ENCODE peak calls at places on chromosomes 7 and 10, in six cellular contexts. W, E, A, Z, K and I are unnamed samples.

GRCh38 chr7:95485749-95486148 is at the start of gene ASB4:
- ATAC-seq in W (no peak), E (peak; percentile 20), A (no peak), Z (no peak), K (no peak), I (no peak)

GRCh38 chr10:98186681-98187080 is 52.2 kb downstream of the R3HCC1L start:
- ATAC-seq in W (no peak), E (no peak), A (no peak), Z (no peak), K (no peak), I (no peak)

GRCh38 chr7:107103369-107103768 is 58.9 kb downstream of the PRKAR2B start:
- ATAC-seq in W (no peak), E (no peak), A (no peak), Z (peak; percentile 80), K (peak; percentile 39), I (no peak)

GRCh38 chr7:14457567-14458453 is 444.7 kb downstream of the DGKB start:
- ATAC-seq in W (peak; percentile 73), E (peak; percentile 61), A (peak; percentile 53), Z (peak; percentile 74), K (peak; percentile 74), I (peak; percentile 58)

GRCh38 chr7:111531993-111532392 is 30.3 kb downstream of the IMMP2L start:
- ATAC-seq in W (no peak), E (no peak), A (no peak), Z (peak; percentile 48), K (peak; percentile 4), I (no peak)

GRCh38 chr7:155995183-155995612 is 182.9 kb upstream of the SHH start:
- ATAC-seq in W (no peak), E (no peak), A (no peak), Z (no peak), K (no peak), I (no peak)

GRCh38 chr7:98022531-98022930 is 32.5 kb upstream of the OCM2 start:
- ATAC-seq in W (no peak), E (no peak), A (no peak), Z (no peak), K (no peak), I (no peak)

GRCh38 chr7:47314728-47315601 is 266.9 kb downstream of the TNS3 start:
- ATAC-seq in W (peak; percentile 44), E (peak; percentile 24), A (peak; percentile 51), Z (no peak), K (no peak), I (peak; percentile 51)

GRCh38 chr7:4803397-4804241 is 28.2 kb downstream of the AP5Z1 start:
- ATAC-seq in W (no peak), E (peak; percentile 33), A (peak; percentile 81), Z (peak; percentile 24), K (no peak), I (no peak)

GRCh38 chr10:124917168-124917938 is 24.6 kb upstream of the ZRANB1 start:
- ATAC-seq in W (no peak), E (peak; percentile 31), A (peak; percentile 17), Z (peak; percentile 38), K (peak; percentile 15), I (peak; percentile 38)

DNA sequence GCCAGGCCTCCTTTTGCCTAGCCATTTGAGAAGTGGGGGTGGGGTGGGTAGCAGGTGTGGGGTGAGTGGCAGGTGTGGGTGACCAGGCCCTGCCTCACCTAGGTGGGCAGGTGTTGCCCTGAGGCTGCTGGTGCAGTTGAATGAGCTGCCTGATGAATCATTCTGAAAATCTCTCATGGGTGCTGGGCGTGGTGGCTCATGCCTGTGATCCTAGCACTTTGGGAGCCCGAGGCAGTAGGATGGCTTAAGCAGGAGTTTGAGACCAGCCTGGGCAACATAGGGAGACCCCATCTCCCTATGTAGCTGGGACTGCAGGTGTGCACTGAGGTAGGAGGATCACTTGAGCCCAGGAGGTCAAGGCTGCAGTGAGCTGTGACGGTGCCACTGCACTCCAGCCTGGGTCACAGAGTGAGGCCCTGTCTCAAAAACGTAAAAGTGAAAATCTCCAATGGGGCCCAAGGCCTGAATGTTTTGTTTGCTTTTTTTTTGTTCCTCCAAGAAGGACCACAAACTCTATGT is 17.7 kb downstream of the TSPAN14 start:
- ATAC-seq in W (no peak), E (peak; percentile 55), A (no peak), Z (no peak), K (peak; percentile 73), I (no peak)
- TF ChIP-seq EP300 in W (no peak), E (no peak), A (no peak), Z (no peak), K (peak; percentile 26), I (no peak)

GRCh38 chr7:150856303-150857275 is 4.3 kb downstream of the AOC1 start:
- ATAC-seq in W (no peak), E (no peak), A (no peak), Z (no peak), K (no peak), I (no peak)
- H3K9me3 ChIP-seq in W (no peaks in the 10 kb centered on the region), E (no peaks in the 10 kb centered on the region), A (no peaks in the 10 kb centered on the region), Z (no peaks in the 10 kb centered on the region), K (no peaks in the 10 kb centered on the region), I (no peaks in the 10 kb centered on the region)

DNA sequence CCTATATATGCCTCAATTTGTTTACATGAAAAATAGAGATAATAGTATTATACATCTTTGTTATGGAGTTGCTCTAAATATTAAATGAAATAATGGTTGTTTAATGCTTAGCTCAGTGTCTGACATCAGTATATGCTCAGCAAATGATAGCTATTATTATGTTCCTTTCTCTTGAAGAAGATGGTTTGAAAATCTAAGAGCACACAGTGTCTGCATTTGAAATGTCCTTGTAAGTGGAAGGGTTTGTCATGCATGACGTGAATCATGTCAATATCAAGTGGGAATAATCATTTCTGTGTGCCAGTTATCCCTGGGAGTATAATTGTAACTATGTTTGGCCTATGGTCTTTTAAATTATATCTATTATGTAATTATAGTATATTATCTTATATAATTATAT is 377.5 kb upstream of the SORCS1 start:
- ATAC-seq in W (no peak), E (no peak), A (no peak), Z (no peak), K (no peak), I (no peak)
- TF ChIP-seq EP300 in W (no peak), E (no peak), A (no peak), Z (no peak), K (no peak), I (no peak)

DNA sequence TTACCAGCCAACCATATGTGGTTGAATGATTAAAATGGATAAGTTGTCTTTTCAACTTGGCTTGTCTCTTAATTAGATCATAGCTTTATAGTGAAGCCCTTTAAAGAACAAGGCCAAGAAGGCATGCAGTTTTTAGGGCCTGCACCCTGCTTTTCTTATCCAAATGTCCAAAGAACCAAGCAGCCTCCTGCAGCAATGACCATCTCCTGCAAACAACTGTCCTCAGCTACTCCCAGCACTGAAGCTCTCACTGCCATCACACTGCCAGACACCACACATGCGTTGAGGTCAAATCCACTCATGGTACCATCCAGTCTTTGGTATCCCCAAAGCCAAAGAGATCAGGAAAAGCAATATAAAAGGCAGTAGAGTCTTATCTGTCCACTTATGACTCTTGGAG is 210.3 kb downstream of the ACTR3B start:
- ATAC-seq in W (no peak), E (no peak), A (no peak), Z (no peak), K (no peak), I (no peak)
- H3K9me3 ChIP-seq in W (peaks cover 8% of the 10 kb centered on the region), E (peaks cover 3% of the 10 kb centered on the region), A (no peaks in the 10 kb centered on the region), Z (no peaks in the 10 kb centered on the region), K (no peaks in the 10 kb centered on the region), I (no peaks in the 10 kb centered on the region)

GRCh38 chr10:77586719-77587423 is 50.7 kb downstream of the KCNMA1 start:
- ATAC-seq in W (no peak), E (peak; percentile 66), A (no peak), Z (peak; percentile 51), K (no peak), I (peak; percentile 92)
- TF ChIP-seq EP300 in W (no peak), E (no peak), A (no peak), Z (no peak), K (no peak), I (no peak)